ENCODE peak calls at places on chromosomes 2 and 18, in seven cellular contexts. R is mucosa of descending colon, M is body of pancreas, X is adrenal gland, F is HFFc6, Y is GM23338, Q is DMS153. K is an unnamed sample.
A peak's percentile ranks its signal among the peaks of the same experiment; 100 is the strongest.

GRCh38 chr18:13112982-13113381 is 105.6 kb upstream of the LDLRAD4 start:
- DNase-seq in R (peak; percentile 36), M (peak; percentile 43), F (peak; percentile 6), Q (no peak), Y (peak; percentile 85), X (peak; percentile 91), K (peak; percentile 94)

GRCh38 chr2:2912731-2913130 is 464.9 kb downstream of the EIPR1 start:
- DNase-seq in X (no peak), M (no peak), Y (no peak), Q (no peak), F (no peak), R (no peak), K (no peak)

GRCh38 chr2:158990397-158991209 is 22.2 kb downstream of the TANC1 start:
- DNase-seq in X (no peak), Y (no peak), M (no peak), R (no peak), Q (no peak), F (peak; percentile 87), K (peak; percentile 98)

GRCh38 chr2:28604284-28604843 is 108.5 kb downstream of the PLB1 start:
- DNase-seq in X (no peak), M (no peak), Q (no peak), F (no peak), R (no peak), Y (no peak), K (no peak)

GRCh38 chr2:106816974-106817373 is 69.0 kb downstream of the ST6GAL2 start:
- DNase-seq in F (no peak), R (no peak), Q (no peak), M (no peak), Y (no peak), X (no peak), K (no peak)

GRCh38 chr2:66173635-66174034 is 261.3 kb upstream of the MEIS1 start:
- DNase-seq in R (no peak), Y (no peak), M (no peak), F (no peak), X (no peak), Q (no peak), K (peak; percentile 37)

GRCh38 chr2:240818293-240818542 is 1.8 kb downstream of the KIF1A start:
- DNase-seq in M (no peak), Y (no peak), Q (no peak), F (no peak), X (no peak), R (no peak), K (no peak)

GRCh38 chr2:108536911-108537310 is 2.6 kb downstream of the LIMS1 start:
- DNase-seq in X (no peak), F (no peak), Y (no peak), M (no peak), Q (no peak), R (no peak), K (no peak)

GRCh38 chr2:66822186-66822585 is 387.3 kb downstream of the MEIS1 start:
- DNase-seq in R (no peak), F (no peak), M (peak; percentile 31), Y (no peak), Q (no peak), X (no peak), K (no peak)

GRCh38 chr2:240229603-240230423 is 89.4 kb upstream of the OTOS start:
- DNase-seq in F (peak; percentile 20), M (peak; percentile 26), X (peak; percentile 30), Q (no peak), Y (no peak), R (no peak), K (no peak)

K was measured in mesendoderm.